ENCODE peak calls at places on chromosomes 1 and 21, in six cellular contexts. R is Panc1, F is HCT116, N is HepG2, J is upper lobe of left lung, Y is GM23338. V is an unnamed sample.

GRCh38 chr1:27444632-27445031 is 45.3 kb downstream of the WASF2 start:
- ATAC-seq in F (no peak), R (no peak), Y (no peak), N (no peak), J (no peak), V (no peak)

GRCh38 chr1:42340093-42340492 is 5.1 kb upstream of the FOXJ3 start:
- ATAC-seq in F (no peak), R (peak; percentile 86), J (no peak), Y (no peak), N (peak; percentile 60), V (no peak)

GRCh38 chr1:152495066-152495675 is 15.4 kb upstream of the LCE5A start:
- ATAC-seq in R (peak; percentile 62), J (no peak), N (peak; percentile 63), F (peak; percentile 84), Y (peak; percentile 73), V (no peak)

GRCh38 chr1:147558045-147558444 is 16.7 kb downstream of the BCL9 start:
- ATAC-seq in J (no peak), R (no peak), N (no peak), Y (no peak), F (no peak), V (no peak)

GRCh38 chr1:17639703-17640340 is 100.3 kb downstream of the ARHGEF10L start:
- ATAC-seq in N (no peak), J (no peak), Y (no peak), R (no peak), F (no peak), V (no peak)

GRCh38 chr21:16563795-16564194 is 834.0 kb downstream of the USP25 start:
- ATAC-seq in Y (peak; percentile 99), R (peak; percentile 63), F (no peak), J (peak; percentile 87), N (peak; percentile 94), V (no peak)

GRCh38 chr1:184310157-184310819 is 76.5 kb upstream of the C1orf21 start:
- ATAC-seq in N (peak; percentile 65), R (no peak), Y (no peak), J (no peak), F (no peak), V (no peak)

GRCh38 chr1:27009601-27010197 is 3.0 kb downstream of the TENT5B start:
- ATAC-seq in Y (no peak), R (peak; percentile 9), F (no peak), J (peak; percentile 4), N (peak; percentile 2), V (no peak)

GRCh38 chr1:89546082-89546889 is 21.7 kb downstream of the LRRC8B start:
- ATAC-seq in N (no peak), J (no peak), Y (no peak), R (peak; percentile 66), F (no peak), V (no peak)

GRCh38 chr1:76289692-76290091 is 215.1 kb downstream of the ST6GALNAC3 start:
- ATAC-seq in N (no peak), R (no peak), J (no peak), F (peak; percentile 70), Y (peak; percentile 52), V (no peak)

GRCh38 chr1:247401310-247402098 is 14.5 kb upstream of the NLRP3 start:
- ATAC-seq in J (no peak), Y (no peak), N (no peak), R (peak; percentile 87), F (no peak), V (no peak)

GRCh38 chr1:110443393-110443918 is 7.5 kb upstream of the PROK1 start:
- ATAC-seq in Y (no peak), R (no peak), J (no peak), F (no peak), N (no peak), V (no peak)

GRCh38 chr1:157099633-157100009 is at the start of gene ETV3L:
- ATAC-seq in F (no peak), J (no peak), N (no peak), R (no peak), Y (no peak), V (no peak)

GRCh38 chr1:39508857-39509305 is 17.4 kb downstream of the BMP8A start:
- ATAC-seq in J (no peak), N (peak; percentile 24), R (no peak), F (no peak), Y (no peak), V (no peak)

GRCh38 chr21:45331521-45332257 is 44.0 kb upstream of the POFUT2 start:
- ATAC-seq in Y (peak; percentile 4), J (no peak), R (no peak), N (no peak), F (no peak), V (no peak)

GRCh38 chr1:9119745-9120144 is 9.2 kb downstream of the GPR157 start:
- ATAC-seq in Y (no peak), R (no peak), F (no peak), J (peak; percentile 30), N (no peak), V (no peak)

GRCh38 chr1:57362480-57362879 is 61.4 kb downstream of the DAB1 start:
- ATAC-seq in N (no peak), F (no peak), R (no peak), Y (no peak), J (no peak), V (no peak)

GRCh38 chr1:209490013-209490412 is 93.5 kb upstream of the CAMK1G start:
- ATAC-seq in F (peak; percentile 70), N (no peak), J (no peak), R (no peak), Y (peak; percentile 46), V (no peak)

GRCh38 chr1:27595597-27595996 is 8.3 kb downstream of the AHDC1 start:
- ATAC-seq in N (no peak), Y (no peak), J (no peak), R (no peak), F (no peak), V (no peak)

GRCh38 chr1:172005856-172006255 is 164.6 kb downstream of the DNM3 start:
- ATAC-seq in Y (no peak), J (no peak), F (no peak), R (peak; percentile 70), N (peak; percentile 80), V (no peak)

GRCh38 chr1:48047116-48047515 is 49.9 kb upstream of the TRABD2B start:
- ATAC-seq in J (no peak), R (no peak), F (no peak), Y (no peak), N (no peak), V (no peak)

GRCh38 chr1:219401723-219402431 is 211.0 kb downstream of the ZC3H11B start:
- ATAC-seq in R (no peak), N (no peak), F (no peak), Y (no peak), J (no peak), V (no peak)

GRCh38 chr1:21317690-21318043 is 27.4 kb upstream of the ECE1 start:
- ATAC-seq in Y (no peak), N (no peak), R (no peak), F (no peak), J (no peak), V (no peak)
- H3K4me1 ChIP-seq in Y (peaks cover 71% of the 10 kb centered on the region), N (peaks cover 65% of the 10 kb centered on the region), R (peaks cover 60% of the 10 kb centered on the region), F (peaks cover 45% of the 10 kb centered on the region), J (peaks cover 55% of the 10 kb centered on the region), V (peaks cover 4% of the 10 kb centered on the region)

GRCh38 chr1:226865590-226865989 is 4.8 kb upstream of the PSEN2 start:
- ATAC-seq in R (no peak), J (no peak), Y (no peak), N (no peak), F (no peak), V (no peak)
- H3K36me3 ChIP-seq in R (no peaks in the 10 kb centered on the region), J (no peaks in the 10 kb centered on the region), Y (no peaks in the 10 kb centered on the region), N (no peaks in the 10 kb centered on the region), F (no peaks in the 10 kb centered on the region), V (no peaks in the 10 kb centered on the region)

DNA sequence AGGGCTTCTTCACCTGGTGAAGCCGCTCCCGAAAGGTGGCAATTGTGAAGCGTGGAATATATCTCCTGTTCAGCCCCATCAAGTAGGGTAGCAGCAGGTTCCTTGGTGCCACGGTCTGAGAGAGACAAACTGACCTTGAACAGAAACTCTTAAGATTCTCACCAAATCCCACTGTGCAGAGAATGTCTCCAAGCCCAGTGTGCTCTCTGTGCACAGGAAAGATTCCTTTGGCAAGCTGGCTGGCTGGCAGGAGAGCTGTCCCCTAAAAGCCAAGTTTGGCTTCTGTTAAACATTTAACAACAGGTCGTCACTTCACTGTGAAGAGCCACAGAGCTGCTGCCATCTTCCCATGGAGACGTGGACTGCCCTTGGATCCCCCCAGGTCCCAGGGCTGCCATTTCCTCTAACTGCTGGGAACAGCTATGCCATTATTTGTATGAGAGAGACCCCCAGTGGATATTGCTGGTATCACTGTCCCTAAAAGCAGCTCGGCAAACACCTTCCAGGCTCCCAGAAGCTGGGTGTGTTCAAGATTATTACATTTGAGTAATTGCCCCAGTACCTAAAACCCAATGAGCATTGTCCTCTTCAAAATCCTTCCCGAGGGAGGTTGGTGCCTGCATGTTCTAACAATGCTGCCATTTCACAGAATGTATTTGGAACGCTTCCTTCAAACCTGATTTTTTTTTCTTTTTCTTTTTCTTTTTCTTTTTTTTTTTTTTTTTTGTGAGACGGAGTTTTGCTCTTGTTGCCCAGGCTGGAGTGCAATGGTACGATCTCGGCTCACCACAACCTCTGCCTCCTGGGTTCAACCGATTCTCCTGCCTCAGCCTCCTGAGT is 71.8 kb downstream of the CD58 start:
- ATAC-seq in N (peak; percentile 66), J (peak; percentile 70), F (peak; percentile 95), R (peak; percentile 88), Y (peak; percentile 94), V (peak; percentile 49)
- TF ChIP-seq POLR2AphosphoS5 in N (no peak), J (no peak), F (no peak), R (no peak), Y (no peak), V (no peak)

GRCh38 chr1:14738647-14739046 is 140.2 kb downstream of the KAZN start:
- ATAC-seq in R (no peak), Y (no peak), F (no peak), J (no peak), N (no peak), V (no peak)
- H3K4me1 ChIP-seq in R (no peaks in the 10 kb centered on the region), Y (peaks cover 50% of the 10 kb centered on the region), F (peaks cover 26% of the 10 kb centered on the region), J (no peaks in the 10 kb centered on the region), N (no peaks in the 10 kb centered on the region), V (no peaks in the 10 kb centered on the region)

GRCh38 chr1:116405241-116406135 is 32.4 kb downstream of the ATP1A1 start:
- ATAC-seq in R (no peak), J (no peak), F (no peak), N (no peak), Y (no peak), V (peak; percentile 62)
- H3K36me3 ChIP-seq in R (peaks cover 7% of the 10 kb centered on the region), J (peaks cover 83% of the 10 kb centered on the region), F (peaks cover 51% of the 10 kb centered on the region), N (peaks cover 38% of the 10 kb centered on the region), Y (peaks cover 38% of the 10 kb centered on the region), V (peaks cover 88% of the 10 kb centered on the region)